ENCODE peak calls at places on chromosome 5, in ten cellular contexts. Z, R, L, D, U, A, G, Y, Q and C are unnamed samples.

GRCh38 chr5:151068189-151068570 is 12.7 kb downstream of the TNIP1 start:
- DNase-seq in Z (no peak), R (no peak), L (no peak), D (no peak), U (peak; percentile 53), A (no peak), G (no peak), Y (no peak), Q (no peak), C (no peak)

GRCh38 chr5:33180900-33181299 is 259.9 kb upstream of the TARS1 start:
- DNase-seq in Z (no peak), R (peak; percentile 75), L (no peak), D (peak; percentile 28), U (peak; percentile 70), A (no peak), G (peak; percentile 3), Y (no peak), Q (no peak), C (no peak)

GRCh38 chr5:54207566-54207965 is 102.8 kb downstream of the ARL15 start:
- DNase-seq in Z (no peak), R (no peak), L (no peak), D (no peak), U (no peak), A (no peak), G (no peak), Y (peak; percentile 46), Q (no peak), C (no peak)

GRCh38 chr5:887947-888640 is 4.5 kb downstream of the BRD9 start:
- DNase-seq in Z (no peak), R (no peak), L (no peak), D (no peak), U (no peak), A (no peak), G (no peak), Y (no peak), Q (no peak), C (no peak)

GRCh38 chr5:73201547-73202513 is 28.8 kb downstream of the TMEM174 start:
- DNase-seq in Z (peak; percentile 37), R (peak; percentile 67), L (peak; percentile 64), D (peak; percentile 78), U (peak; percentile 47), A (peak; percentile 98), G (peak; percentile 92), Y (peak; percentile 100), Q (peak; percentile 92), C (peak; percentile 53)

GRCh38 chr5:13566903-13567339 is 377.6 kb downstream of the DNAH5 start:
- DNase-seq in Z (no peak), R (peak; percentile 0), L (no peak), D (no peak), U (peak; percentile 87), A (no peak), G (peak; percentile 25), Y (no peak), Q (peak; percentile 13), C (no peak)

GRCh38 chr5:127571732-127572131 is 54.3 kb downstream of the PRRC1 start:
- DNase-seq in Z (no peak), R (no peak), L (no peak), D (no peak), U (no peak), A (no peak), G (no peak), Y (no peak), Q (no peak), C (no peak)

GRCh38 chr5:147504001-147504400 is 5.9 kb downstream of the DPYSL3 start:
- DNase-seq in Z (no peak), R (peak; percentile 59), L (no peak), D (no peak), U (peak; percentile 38), A (no peak), G (no peak), Y (no peak), Q (no peak), C (no peak)

GRCh38 chr5:125043781-125044391 is 297.4 kb upstream of the ZNF608 start:
- DNase-seq in Z (no peak), R (peak; percentile 42), L (no peak), D (peak; percentile 6), U (peak; percentile 56), A (no peak), G (peak; percentile 40), Y (no peak), Q (peak; percentile 23), C (no peak)

GRCh38 chr5:66757219-66757833 is 161.1 kb downstream of the MAST4 start:
- DNase-seq in Z (no peak), R (peak; percentile 79), L (peak; percentile 28), D (peak; percentile 18), U (peak; percentile 44), A (no peak), G (peak; percentile 7), Y (peak; percentile 60), Q (peak; percentile 39), C (peak; percentile 9)

GRCh38 chr5:30605693-30606268 is 587.7 kb upstream of the CDH6 start:
- DNase-seq in Z (no peak), R (no peak), L (no peak), D (no peak), U (no peak), A (no peak), G (no peak), Y (no peak), Q (no peak), C (no peak)

GRCh38 chr5:159995841-159996240 is 13.1 kb upstream of the TTC1 start:
- DNase-seq in Z (no peak), R (no peak), L (no peak), D (no peak), U (peak; percentile 29), A (no peak), G (no peak), Y (peak; percentile 34), Q (no peak), C (no peak)

GRCh38 chr5:145237843-145238242 is 597.3 kb downstream of the PRELID2 start:
- DNase-seq in Z (no peak), R (peak; percentile 66), L (no peak), D (peak; percentile 69), U (peak; percentile 24), A (peak; percentile 77), G (no peak), Y (peak; percentile 89), Q (peak; percentile 22), C (no peak)

GRCh38 chr5:150764530-150764929 is 5.7 kb upstream of the DCTN4 start:
- DNase-seq in Z (no peak), R (no peak), L (no peak), D (no peak), U (no peak), A (no peak), G (no peak), Y (no peak), Q (no peak), C (no peak)

GRCh38 chr5:126514159-126515141 is 80.6 kb downstream of the ALDH7A1 start:
- DNase-seq in Z (no peak), R (peak; percentile 60), L (no peak), D (no peak), U (peak; percentile 75), A (no peak), G (no peak), Y (no peak), Q (no peak), C (no peak)

GRCh38 chr5:157267766-157268480 is 2.0 kb downstream of the CYFIP2 start:
- DNase-seq in Z (no peak), R (no peak), L (no peak), D (no peak), U (no peak), A (no peak), G (no peak), Y (no peak), Q (no peak), C (no peak)

GRCh38 chr5:157269165-157269671 is 3.3 kb downstream of the CYFIP2 start:
- DNase-seq in Z (no peak), R (no peak), L (no peak), D (no peak), U (no peak), A (peak; percentile 68), G (no peak), Y (peak; percentile 75), Q (no peak), C (no peak)

GRCh38 chr5:157266286-157267007 is 524 bp downstream of the CYFIP2 start:
- DNase-seq in Z (no peak), R (no peak), L (peak; percentile 44), D (no peak), U (no peak), A (peak; percentile 61), G (peak; percentile 35), Y (peak; percentile 85), Q (peak; percentile 66), C (peak; percentile 44)

GRCh38 chr5:157265714-157266285 is at the start of gene CYFIP2:
- DNase-seq in Z (peak; percentile 62), R (peak; percentile 7), L (peak; percentile 85), D (no peak), U (peak; percentile 4), A (peak; percentile 85), G (peak; percentile 71), Y (peak; percentile 92), Q (peak; percentile 80), C (peak; percentile 85)

DNA sequence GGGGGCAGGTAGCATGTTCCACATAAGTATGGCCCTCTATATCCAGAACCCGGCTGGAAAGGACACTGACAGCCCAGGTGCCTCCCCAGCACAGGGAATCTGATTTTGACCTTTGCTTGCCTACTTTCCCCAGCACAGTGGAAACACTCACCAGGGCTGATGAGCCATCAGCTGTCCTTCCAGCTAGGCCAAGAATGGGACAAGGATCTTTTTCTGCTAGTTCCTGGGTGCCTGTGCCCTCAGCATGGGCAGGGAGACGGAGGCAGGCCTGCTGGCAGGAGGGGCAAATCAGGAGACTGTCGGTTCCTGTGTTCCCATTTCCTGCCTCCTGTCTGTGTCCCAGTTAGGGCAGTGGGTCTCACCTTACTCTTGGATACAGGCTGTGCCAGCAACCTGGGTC is 1.1 kb downstream of the CYFIP2 start:
- DNase-seq in Z (no peak), R (no peak), L (no peak), D (no peak), U (no peak), A (no peak), G (no peak), Y (no peak), Q (no peak), C (no peak)
- H3K27ac ChIP-seq in Z (peak overlapping the region; percentile 79), R (no peak overlapping the region), L (peak overlapping the region; percentile 84), D (no peak overlapping the region), U (no peak overlapping the region), A (no peak overlapping the region), G (peak overlapping the region; percentile 92), Y (no peak overlapping the region), Q (peak overlapping the region; percentile 70), C (peak overlapping the region; percentile 78)

GRCh38 chr5:167790462-167791260 is 500.8 kb upstream of the WWC1 start:
- DNase-seq in Z (no peak), R (no peak), L (no peak), D (no peak), U (peak; percentile 25), A (no peak), G (no peak), Y (no peak), Q (no peak), C (no peak)
- H3K27ac ChIP-seq in Z (no peak overlapping the region), R (no peak overlapping the region), L (no peak overlapping the region), D (no peak overlapping the region), U (no peak overlapping the region), A (no peak overlapping the region), G (no peak overlapping the region), Y (no peak overlapping the region), Q (no peak overlapping the region), C (no peak overlapping the region)

GRCh38 chr5:35319231-35320002 is 89.1 kb upstream of the PRLR start:
- DNase-seq in Z (no peak), R (no peak), L (no peak), D (no peak), U (peak; percentile 2), A (no peak), G (no peak), Y (no peak), Q (peak; percentile 58), C (no peak)
- H3K27ac ChIP-seq in Z (no peak overlapping the region), R (no peak overlapping the region), L (no peak overlapping the region), D (no peak overlapping the region), U (no peak overlapping the region), A (no peak overlapping the region), G (no peak overlapping the region), Y (no peak overlapping the region), Q (no peak overlapping the region), C (no peak overlapping the region)

GRCh38 chr5:111830333-111830732 is 73.3 kb upstream of the NREP start:
- DNase-seq in Z (no peak), R (peak; percentile 52), L (no peak), D (peak; percentile 41), U (peak; percentile 70), A (no peak), G (no peak), Y (no peak), Q (no peak), C (no peak)
- H3K27ac ChIP-seq in Z (no peak overlapping the region), R (no peak overlapping the region), L (no peak overlapping the region), D (no peak overlapping the region), U (no peak overlapping the region), A (no peak overlapping the region), G (no peak overlapping the region), Y (no peak overlapping the region), Q (no peak overlapping the region), C (no peak overlapping the region)